ENCODE peak calls at places on chromosomes 3 and 15, in four cellular contexts. J, Q, H and S are unnamed samples. For H3K27me3, the result is how much of the 10 kb centered on the place peaks cover.

GRCh38 chr3:143267984-143268383 is 148.4 kb downstream of the CHST2 start:
- DNase-seq in Q (no peak), J (no peak), H (no peak), S (no peak)

GRCh38 chr3:69761896-69762789 is 22.9 kb downstream of the MITF start:
- DNase-seq in J (no peak), H (no peak), Q (no peak), S (no peak)

GRCh38 chr3:141051641-141052569 is 758 bp downstream of the SPSB4 start:
- DNase-seq in Q (no peak), H (no peak), J (no peak), S (no peak)

GRCh38 chr3:16359331-16359730 is 94.3 kb downstream of the OXNAD1 start:
- DNase-seq in J (no peak), H (no peak), Q (no peak), S (peak)

GRCh38 chr15:80609512-80609946 is 85.6 kb upstream of the ABHD17C start:
- DNase-seq in J (no peak), Q (no peak), H (no peak), S (peak)

GRCh38 chr15:46366360-46367007 is 731.7 kb downstream of the SQOR start:
- DNase-seq in J (no peak), Q (no peak), H (no peak), S (no peak)

GRCh38 chr15:52200831-52201365 is 9.7 kb upstream of the GNB5 start:
- DNase-seq in H (no peak), J (no peak), Q (no peak), S (peak)

GRCh38 chr3:100602506-100603444 is 6.6 kb upstream of the ADGRG7 start:
- DNase-seq in Q (peak), H (no peak), J (peak), S (no peak)

GRCh38 chr15:66502491-66502890 is 2.2 kb downstream of the RPL4 start:
- DNase-seq in Q (no peak), H (no peak), J (no peak), S (no peak)

GRCh38 chr3:71066356-71066755 is 517.2 kb downstream of the FOXP1 start:
- DNase-seq in H (no peak), Q (no peak), J (no peak), S (peak)

GRCh38 chr3:154018100-154018696 is 103.0 kb upstream of the ARHGEF26 start:
- DNase-seq in H (peak), J (peak), Q (peak), S (peak)

GRCh38 chr3:24235121-24235520 is 259.5 kb downstream of the THRB start:
- DNase-seq in Q (no peak), J (peak), H (no peak), S (no peak)

GRCh38 chr15:101652783-101653430 is 726 bp upstream of the TM2D3 start:
- DNase-seq in J (no peak), H (peak), Q (no peak), S (no peak)

GRCh38 chr3:117243657-117244056 is 534.1 kb downstream of the TUSC7 start:
- DNase-seq in H (no peak), Q (no peak), J (no peak), S (no peak)

GRCh38 chr3:13012228-13012691 is 61.0 kb downstream of the IQSEC1 start:
- DNase-seq in Q (peak), J (no peak), H (no peak), S (no peak)

GRCh38 chr15:40425681-40426080 is 15.1 kb upstream of the BAHD1 start:
- DNase-seq in Q (no peak), H (no peak), J (no peak), S (no peak)

GRCh38 chr3:24237971-24238767 is 256.5 kb downstream of the THRB start:
- DNase-seq in Q (peak), H (peak), J (peak), S (peak)

GRCh38 chr15:72173864-72174550 is 23.6 kb downstream of the GRAMD2A start:
- DNase-seq in H (no peak), Q (no peak), J (no peak), S (no peak)

GRCh38 chr3:100775669-100776068 is 66.4 kb downstream of the TFG start:
- DNase-seq in Q (no peak), J (no peak), H (no peak), S (no peak)

GRCh38 chr3:42080452-42080872 is 10.7 kb upstream of the TRAK1 start:
- DNase-seq in Q (peak), J (peak), H (no peak), S (no peak)

GRCh38 chr15:77030042-77030927 is 35.4 kb downstream of the PSTPIP1 start:
- DNase-seq in J (no peak), H (no peak), Q (no peak), S (no peak)

GRCh38 chr15:45140851-45141250 is 11.1 kb downstream of the DUOX1 start:
- DNase-seq in J (no peak), Q (no peak), H (no peak), S (no peak)

GRCh38 chr15:64673866-64674265 is 101.5 kb downstream of the RBPMS2 start:
- DNase-seq in J (no peak), H (no peak), Q (no peak), S (no peak)

GRCh38 chr15:64683378-64683777 is 92.0 kb downstream of the RBPMS2 start:
- DNase-seq in Q (no peak), H (no peak), J (no peak), S (no peak)

GRCh38 chr15:64682255-64682654 is 93.1 kb downstream of the RBPMS2 start:
- DNase-seq in J (no peak), Q (no peak), H (no peak), S (no peak)

GRCh38 chr15:64678126-64678819 is 97.1 kb downstream of the RBPMS2 start:
- DNase-seq in J (no peak), Q (no peak), H (no peak), S (no peak)
- TF ChIP-seq MYC in J (no peak), Q (no peak), H (no peak), S (no peak)

DNA sequence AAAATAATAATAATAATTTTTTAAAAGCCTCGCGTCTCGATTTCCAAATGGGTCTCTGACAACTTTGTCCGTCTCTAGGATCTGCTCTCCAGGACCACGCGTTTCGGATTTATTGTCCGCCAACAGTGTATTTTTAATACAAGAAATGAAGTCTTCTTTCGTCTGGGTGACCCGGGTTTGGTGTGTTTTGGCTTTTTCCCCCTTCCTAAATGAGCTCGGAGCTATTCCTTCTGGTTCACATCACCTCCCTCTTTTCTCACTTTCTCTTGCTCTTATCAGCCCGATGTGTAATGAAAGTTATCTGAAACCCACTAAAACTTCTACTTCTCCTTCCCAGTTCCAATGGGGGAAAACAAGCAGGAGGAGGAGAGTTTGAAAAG is 516.7 kb downstream of the MECOM start:
- DNase-seq in H (peak), Q (no peak), J (no peak), S (no peak)
- H3K27me3 ChIP-seq in H (under half), Q (under half), J (under half), S (under half)

GRCh38 chr3:10646531-10647335 is 141.3 kb upstream of the ATP2B2 start:
- DNase-seq in Q (no peak), H (no peak), J (no peak), S (no peak)
- H2AFZ ChIP-seq in Q (no peak), H (no peak), J (no peak), S (no peak)

GRCh38 chr15:64687167-64688085 is 88.0 kb downstream of the RBPMS2 start:
- DNase-seq in H (no peak), J (no peak), Q (no peak), S (no peak)

GRCh38 chr15:64686130-64686735 is 89.2 kb downstream of the RBPMS2 start:
- DNase-seq in J (peak), Q (no peak), H (peak), S (peak)

GRCh38 chr15:64685230-64685886 is 90.0 kb downstream of the RBPMS2 start:
- DNase-seq in H (no peak), J (no peak), Q (no peak), S (no peak)

DNA sequence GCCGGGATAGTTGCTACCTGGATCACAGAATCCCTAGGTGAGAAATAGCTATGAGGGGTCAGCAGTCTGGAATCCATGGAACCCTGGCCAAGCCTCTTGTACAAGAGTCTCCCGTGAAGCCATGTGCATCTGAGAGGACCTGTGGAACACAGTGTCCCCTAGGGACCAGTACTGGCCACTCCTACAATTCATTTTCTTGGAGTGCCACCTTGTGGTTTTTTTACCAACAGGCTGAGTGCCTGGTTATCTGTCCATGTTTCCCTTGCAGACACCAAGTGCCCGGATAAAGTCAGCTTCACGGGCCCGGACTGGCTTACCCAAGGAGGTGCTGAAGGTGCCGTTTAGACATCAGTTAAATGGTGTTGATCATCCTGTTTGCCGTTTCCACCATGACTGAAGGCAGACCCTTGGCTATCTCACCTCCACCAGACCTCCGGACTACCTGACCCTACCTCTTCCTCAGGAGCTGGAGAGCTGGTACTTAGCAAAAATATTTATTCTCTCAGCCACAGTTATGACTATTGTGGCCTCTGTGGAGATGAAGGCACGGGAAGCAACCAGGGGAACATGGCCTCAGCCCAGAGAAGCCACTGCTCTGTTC is 93.9 kb downstream of the RBPMS2 start:
- DNase-seq in J (peak), Q (no peak), H (peak), S (peak)
- TF ChIP-seq MYC in J (peak), Q (no peak), H (peak), S (no peak)

GRCh38 chr3:15157441-15157840 is 48.6 kb upstream of the CAPN7 start:
- DNase-seq in H (no peak), Q (no peak), J (no peak), S (no peak)

GRCh38 chr3:15153103-15153502 is 52.9 kb upstream of the CAPN7 start:
- DNase-seq in J (no peak), H (no peak), Q (no peak), S (no peak)

GRCh38 chr3:15155840-15156360 is 50.1 kb upstream of the CAPN7 start:
- DNase-seq in J (no peak), Q (no peak), H (no peak), S (no peak)

GRCh38 chr3:15152166-15152565 is 53.2 kb upstream of the RBSN start:
- DNase-seq in H (no peak), Q (no peak), J (no peak), S (peak)

DNA sequence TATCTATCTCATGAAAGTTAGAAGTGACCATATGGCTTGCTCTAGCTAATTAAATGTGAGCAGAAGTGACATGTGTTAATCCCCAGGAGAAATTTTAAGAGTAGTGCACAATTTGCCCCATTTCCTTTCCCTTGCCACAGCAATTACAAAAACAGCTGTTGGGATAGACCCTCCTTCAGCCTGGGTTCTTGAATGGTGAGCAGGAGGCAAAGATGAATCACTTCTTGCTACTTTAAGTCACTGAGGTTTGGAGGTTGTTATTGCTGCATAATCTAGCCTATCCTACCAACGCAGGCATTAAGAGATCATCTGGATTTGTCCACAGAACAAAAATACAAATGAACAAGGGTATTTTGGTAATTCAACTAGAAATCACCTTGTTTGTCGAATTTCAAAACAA is 51.7 kb upstream of the CAPN7 start:
- DNase-seq in Q (no peak), H (no peak), J (no peak), S (no peak)
- H3K27me3 ChIP-seq in Q (under half), H (under half), J (under half), S (under half)

GRCh38 chr3:179871782-179872181 is 165.0 kb downstream of the PEX5L start:
- DNase-seq in H (no peak), J (no peak), Q (no peak), S (no peak)
- H2AFZ ChIP-seq in H (no peak), J (no peak), Q (peak), S (no peak)

GRCh38 chr15:61387675-61388074 is 158.6 kb upstream of the RORA start:
- DNase-seq in Q (no peak), J (no peak), H (no peak), S (no peak)
- TF ChIP-seq MYC in Q (no peak), J (no peak), H (no peak), S (no peak)

DNA sequence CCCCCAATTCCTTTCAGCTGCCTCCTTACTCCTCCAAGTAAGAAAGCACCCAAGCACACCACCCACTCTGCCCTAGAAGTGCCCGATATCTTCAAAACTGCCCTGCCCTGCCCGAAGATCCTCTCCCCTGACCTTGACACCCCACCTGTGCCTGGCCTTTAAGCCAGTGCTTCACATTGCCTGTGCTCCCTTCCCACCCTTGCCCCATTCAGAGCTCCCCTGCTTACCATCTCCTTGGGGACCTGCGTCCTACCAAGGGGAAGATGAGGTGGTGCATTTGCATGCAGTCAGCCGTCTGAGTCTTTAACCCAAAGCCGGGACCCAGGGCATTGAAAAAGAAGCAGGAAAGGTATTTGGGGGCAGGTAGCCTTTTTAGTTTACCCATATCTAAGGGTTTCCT is 73.5 kb upstream of the SLCO3A1 start:
- DNase-seq in H (no peak), J (no peak), Q (no peak), S (no peak)
- H3K27me3 ChIP-seq in H (under half), J (under half), Q (under half), S (under half)

GRCh38 chr3:45275006-45275704 is 49.1 kb upstream of the TMEM158 start:
- DNase-seq in J (no peak), Q (no peak), H (no peak), S (no peak)
- H2AFZ ChIP-seq in J (no peak), Q (no peak), H (no peak), S (no peak)

GRCh38 chr3:108590443-108590842 is 921 bp downstream of the DZIP3 start:
- DNase-seq in Q (no peak), H (peak), J (peak), S (peak)
- TF ChIP-seq MYC in Q (no peak), H (no peak), J (no peak), S (no peak)